ENCODE peak calls at places on chromosomes 1 and 21, in five cellular contexts. One of them, this sample, is unnamed.

GRCh38 chr21:44880762-44881585 is 7.5 kb upstream of the PTTG1IP start:
- DNase-seq in GM06990: no peak
- DNase-seq in H54: peak
- DNase-seq in transverse colon: no peak
- DNase-seq in cardiac septum: no peak
- DNase-seq in this sample: peak

GRCh38 chr1:64243757-64244080 is 40.3 kb downstream of the UBE2U start:
- DNase-seq in transverse colon: no peak
- DNase-seq in H54: no peak
- DNase-seq in cardiac septum: no peak
- DNase-seq in GM06990: no peak
- DNase-seq in this sample: no peak

GRCh38 chr1:209751627-209752231 is 4.1 kb upstream of the TRAF3IP3 start:
- DNase-seq in transverse colon: no peak
- DNase-seq in GM06990: peak
- DNase-seq in H54: no peak
- DNase-seq in cardiac septum: no peak
- DNase-seq in this sample: no peak

GRCh38 chr1:56799605-56800398 is 19.4 kb downstream of the FYB2 start:
- DNase-seq in H54: peak
- DNase-seq in transverse colon: no peak
- DNase-seq in cardiac septum: no peak
- DNase-seq in GM06990: no peak
- DNase-seq in this sample: no peak

GRCh38 chr21:40936771-40937261 is 89.9 kb upstream of the DSCAM start:
- DNase-seq in transverse colon: no peak
- DNase-seq in GM06990: no peak
- DNase-seq in H54: no peak
- DNase-seq in cardiac septum: no peak
- DNase-seq in this sample: no peak

GRCh38 chr1:51484591-51484990 is 34.5 kb downstream of the EPS15 start:
- DNase-seq in H54: no peak
- DNase-seq in transverse colon: no peak
- DNase-seq in GM06990: no peak
- DNase-seq in cardiac septum: no peak
- DNase-seq in this sample: no peak

GRCh38 chr1:237864338-237865244 is 26.1 kb downstream of the ZP4 start:
- DNase-seq in cardiac septum: peak
- DNase-seq in H54: peak
- DNase-seq in transverse colon: peak
- DNase-seq in GM06990: peak
- DNase-seq in this sample: peak

GRCh38 chr1:109732390-109732763 is 8.5 kb downstream of the GSTM3 start:
- DNase-seq in cardiac septum: no peak
- DNase-seq in transverse colon: no peak
- DNase-seq in H54: no peak
- DNase-seq in GM06990: no peak
- DNase-seq in this sample: no peak

GRCh38 chr21:38241029-38241740 is 15.6 kb upstream of the KCNJ15 start:
- DNase-seq in GM06990: no peak
- DNase-seq in transverse colon: no peak
- DNase-seq in H54: peak
- DNase-seq in cardiac septum: no peak
- DNase-seq in this sample: no peak